ENCODE peak calls at places on chromosomes 7 and 10, in ten cellular contexts. Q, A, R, B, I, S, W, D, X and F are unnamed samples. For H3K4me1, the result is how much of the 10 kb centered on the place peaks cover.

GRCh38 chr10:131920693-131921092 is 19.9 kb downstream of the PPP2R2D start:
- DNase-seq in Q (no peak), A (no peak), R (no peak), B (no peak), I (no peak), S (no peak), W (no peak), D (no peak), X (no peak), F (no peak)

GRCh38 chr10:63465293-63466167 is at the start of gene JMJD1C:
- DNase-seq in Q (peak), A (peak), R (peak), B (peak), I (peak), S (peak), W (peak), D (peak), X (peak), F (peak)

GRCh38 chr7:3754488-3755365 is 453.7 kb downstream of the SDK1 start:
- DNase-seq in Q (peak), A (no peak), R (no peak), B (no peak), I (no peak), S (peak), W (no peak), D (no peak), X (no peak), F (no peak)

GRCh38 chr10:4868357-4868657 is 42.3 kb downstream of the AKR1E2 start:
- DNase-seq in Q (no peak), A (no peak), R (no peak), B (no peak), I (no peak), S (no peak), W (no peak), D (no peak), X (no peak), F (no peak)

GRCh38 chr7:158461824-158462223 is 125.8 kb downstream of the PTPRN2 start:
- DNase-seq in Q (no peak), A (peak), R (no peak), B (no peak), I (no peak), S (no peak), W (no peak), D (no peak), X (no peak), F (no peak)

GRCh38 chr7:126806614-126807013 is 446.1 kb downstream of the GRM8 start:
- DNase-seq in Q (no peak), A (peak), R (no peak), B (no peak), I (no peak), S (no peak), W (no peak), D (no peak), X (no peak), F (no peak)

GRCh38 chr7:48180981-48181380 is 9.7 kb downstream of the ABCA13 start:
- DNase-seq in Q (no peak), A (no peak), R (no peak), B (no peak), I (no peak), S (no peak), W (no peak), D (no peak), X (no peak), F (no peak)

GRCh38 chr10:34432589-34432988 is 382.5 kb downstream of the PARD3 start:
- DNase-seq in Q (no peak), A (no peak), R (no peak), B (no peak), I (no peak), S (no peak), W (no peak), D (no peak), X (no peak), F (no peak)

GRCh38 chr10:5448333-5449048 is 36.1 kb downstream of the NET1 start:
- DNase-seq in Q (no peak), A (no peak), R (no peak), B (no peak), I (no peak), S (no peak), W (no peak), D (no peak), X (no peak), F (no peak)

GRCh38 chr7:30159698-30160143 is 24.9 kb downstream of the MTURN start:
- DNase-seq in Q (no peak), A (peak), R (no peak), B (no peak), I (peak), S (peak), W (peak), D (no peak), X (peak), F (peak)
- TF ChIP-seq CTCF in Q (no peak), A (no peak), R (no peak), B (no peak), I (no peak), S (peak), W (no peak), D (peak), X (peak), F (no peak)

GRCh38 chr10:69459101-69459805 is 8.0 kb downstream of the TSPAN15 start:
- DNase-seq in Q (no peak), A (peak), R (no peak), B (no peak), I (no peak), S (peak), W (no peak), D (no peak), X (no peak), F (no peak)
- H3K4me1 ChIP-seq in Q (under half), A (half or more), R (half or more), B (under half), I (under half), S (half or more), W (half or more), D (under half), X (under half), F (under half)

GRCh38 chr7:24284699-24285506 is 913 bp downstream of the NPY start:
- DNase-seq in Q (peak), A (peak), R (no peak), B (no peak), I (no peak), S (no peak), W (peak), D (peak), X (no peak), F (no peak)

GRCh38 chr7:24279512-24279911 is 4.5 kb upstream of the NPY start:
- DNase-seq in Q (no peak), A (no peak), R (no peak), B (no peak), I (no peak), S (no peak), W (no peak), D (no peak), X (no peak), F (no peak)

GRCh38 chr7:24283900-24284698 is at the start of gene NPY:
- DNase-seq in Q (peak), A (peak), R (no peak), B (no peak), I (no peak), S (no peak), W (no peak), D (peak), X (peak), F (no peak)

DNA sequence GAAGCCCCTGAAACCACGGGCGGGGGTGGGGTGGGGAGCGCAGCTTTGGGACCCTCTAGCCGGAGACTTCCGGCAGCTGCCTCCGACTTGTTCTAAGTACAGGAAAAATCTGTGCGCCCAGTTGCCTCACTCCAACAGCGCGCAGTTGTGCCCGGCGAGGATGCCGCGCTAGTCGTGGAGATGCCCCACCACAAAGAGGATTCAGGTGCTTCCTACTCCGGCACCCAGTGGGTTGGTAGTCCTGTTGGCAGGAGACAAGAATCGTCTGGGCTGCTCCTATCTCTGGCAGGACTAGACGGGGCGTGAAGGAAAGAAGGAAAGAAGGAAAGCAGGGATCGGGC is 461 bp upstream of the NPY start:
- DNase-seq in Q (peak), A (no peak), R (no peak), B (no peak), I (no peak), S (no peak), W (no peak), D (peak), X (no peak), F (no peak)
- H3K4me3 ChIP-seq in Q (peak), A (peak), R (no peak), B (no peak), I (no peak), S (no peak), W (peak), D (peak), X (peak), F (no peak)

DNA sequence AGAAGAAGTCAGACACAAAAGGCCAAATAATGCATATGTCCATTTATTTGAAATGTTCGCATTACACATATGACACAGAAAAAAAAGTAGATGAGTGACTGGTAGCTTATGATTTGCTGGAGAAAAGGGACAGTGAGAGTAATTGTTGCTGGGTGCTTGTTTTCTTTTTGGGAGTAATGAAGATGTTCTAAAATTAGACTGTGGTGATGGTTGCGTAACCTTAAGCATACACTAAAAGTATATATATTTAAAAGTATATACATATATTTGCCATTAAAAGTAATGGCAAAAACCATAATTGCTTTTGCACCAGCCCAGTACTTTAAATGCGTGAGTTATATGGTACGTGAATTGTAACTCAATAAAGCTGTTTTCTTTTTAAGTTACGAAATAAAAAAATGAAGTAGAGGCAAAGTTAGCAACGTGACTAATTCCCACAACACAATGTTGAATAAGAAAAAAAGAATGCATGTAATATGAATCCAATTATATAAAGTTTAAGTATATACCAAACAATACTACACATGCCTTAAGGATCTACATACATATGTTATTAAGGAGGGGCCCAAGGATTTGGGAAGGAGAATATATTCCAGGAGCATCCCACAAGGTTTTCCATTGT is 360.4 kb upstream of the CELF2 start:
- DNase-seq in Q (no peak), A (no peak), R (no peak), B (no peak), I (no peak), S (no peak), W (no peak), D (no peak), X (no peak), F (no peak)
- TF ChIP-seq CTCF in Q (no peak), A (no peak), R (no peak), B (no peak), I (no peak), S (no peak), W (no peak), D (no peak), X (no peak), F (no peak)